ENCODE peak calls at places on chromosome 15, in four cellular contexts. One of them, this sample, is unnamed.

GRCh38 chr15:49239105-49239504 is 69.1 kb downstream of the GALK2 start:
- DNase-seq in CD8-positive, alpha-beta T cell: no peak
- DNase-seq in HFFc6: no peak
- DNase-seq in mesothelial cell of epicardium: no peak
- DNase-seq in this sample: no peak

GRCh38 chr15:66934315-66934930 is 131.0 kb upstream of the SMAD3 start:
- DNase-seq in CD8-positive, alpha-beta T cell: no peak
- DNase-seq in mesothelial cell of epicardium: no peak
- DNase-seq in HFFc6: no peak
- DNase-seq in this sample: peak; percentile 41

GRCh38 chr15:60407406-60407805 is 9.6 kb upstream of the ANXA2 start:
- DNase-seq in HFFc6: peak; percentile 83
- DNase-seq in CD8-positive, alpha-beta T cell: no peak
- DNase-seq in mesothelial cell of epicardium: no peak
- DNase-seq in this sample: no peak

GRCh38 chr15:71349736-71350515 is 234.7 kb downstream of the THSD4 start:
- DNase-seq in HFFc6: no peak
- DNase-seq in CD8-positive, alpha-beta T cell: no peak
- DNase-seq in mesothelial cell of epicardium: no peak
- DNase-seq in this sample: no peak

GRCh38 chr15:40815042-40815678 is 7.9 kb upstream of the DNAJC17 start:
- DNase-seq in mesothelial cell of epicardium: no peak
- DNase-seq in CD8-positive, alpha-beta T cell: no peak
- DNase-seq in HFFc6: no peak
- DNase-seq in this sample: no peak

GRCh38 chr15:89363770-89364169 is 29.1 kb upstream of the POLG start:
- DNase-seq in CD8-positive, alpha-beta T cell: no peak
- DNase-seq in mesothelial cell of epicardium: no peak
- DNase-seq in HFFc6: no peak
- DNase-seq in this sample: no peak

GRCh38 chr15:90142216-90143175 is 40.2 kb upstream of the IDH2 start:
- DNase-seq in CD8-positive, alpha-beta T cell: peak; percentile 56
- DNase-seq in mesothelial cell of epicardium: no peak
- DNase-seq in HFFc6: no peak
- DNase-seq in this sample: no peak

GRCh38 chr15:42921049-42921731 is 612 bp upstream of the TTBK2 start:
- DNase-seq in CD8-positive, alpha-beta T cell: peak; percentile 38
- DNase-seq in HFFc6: no peak
- DNase-seq in mesothelial cell of epicardium: no peak
- DNase-seq in this sample: no peak

GRCh38 chr15:89198196-89198595 is 23.2 kb downstream of the RLBP1 start:
- DNase-seq in mesothelial cell of epicardium: no peak
- DNase-seq in HFFc6: no peak
- DNase-seq in CD8-positive, alpha-beta T cell: no peak
- DNase-seq in this sample: no peak

GRCh38 chr15:33699691-33700447 is 268.4 kb upstream of the CHRM5 start:
- DNase-seq in mesothelial cell of epicardium: no peak
- DNase-seq in HFFc6: peak; percentile 35
- DNase-seq in CD8-positive, alpha-beta T cell: no peak
- DNase-seq in this sample: no peak

GRCh38 chr15:70427120-70427519 is 329.4 kb upstream of the TLE3 start:
- DNase-seq in HFFc6: no peak
- DNase-seq in CD8-positive, alpha-beta T cell: no peak
- DNase-seq in mesothelial cell of epicardium: no peak
- DNase-seq in this sample: no peak

GRCh38 chr15:70375006-70375409 is 277.3 kb upstream of the TLE3 start:
- DNase-seq in CD8-positive, alpha-beta T cell: no peak
- DNase-seq in HFFc6: peak; percentile 32
- DNase-seq in mesothelial cell of epicardium: peak; percentile 48
- DNase-seq in this sample: peak; percentile 73

GRCh38 chr15:68408971-68409370 is 23.0 kb downstream of the ITGA11 start:
- DNase-seq in CD8-positive, alpha-beta T cell: no peak
- DNase-seq in mesothelial cell of epicardium: peak; percentile 30
- DNase-seq in HFFc6: no peak
- DNase-seq in this sample: peak; percentile 32

GRCh38 chr15:101159096-101159935 is 92.5 kb downstream of the CHSY1 start:
- DNase-seq in mesothelial cell of epicardium: no peak
- DNase-seq in CD8-positive, alpha-beta T cell: no peak
- DNase-seq in HFFc6: no peak
- DNase-seq in this sample: no peak

GRCh38 chr15:99895189-99895955 is 162.1 kb upstream of the LYSMD4 start:
- DNase-seq in mesothelial cell of epicardium: no peak
- DNase-seq in CD8-positive, alpha-beta T cell: no peak
- DNase-seq in HFFc6: no peak
- DNase-seq in this sample: no peak

GRCh38 chr15:97545799-97546198 is 414.7 kb upstream of the ARRDC4 start:
- DNase-seq in CD8-positive, alpha-beta T cell: no peak
- DNase-seq in HFFc6: no peak
- DNase-seq in mesothelial cell of epicardium: no peak
- DNase-seq in this sample: no peak

GRCh38 chr15:66053991-66054390 is 184.7 kb downstream of the RAB11A start:
- DNase-seq in mesothelial cell of epicardium: no peak
- DNase-seq in CD8-positive, alpha-beta T cell: no peak
- DNase-seq in HFFc6: no peak
- DNase-seq in this sample: no peak

GRCh38 chr15:69648775-69649735 is 196.4 kb downstream of the RPLP1 start:
- DNase-seq in CD8-positive, alpha-beta T cell: no peak
- DNase-seq in mesothelial cell of epicardium: peak; percentile 43
- DNase-seq in HFFc6: no peak
- DNase-seq in this sample: no peak

GRCh38 chr15:78044407-78045155 is 32.9 kb downstream of the TBC1D2B start:
- DNase-seq in HFFc6: peak; percentile 48
- DNase-seq in mesothelial cell of epicardium: no peak
- DNase-seq in CD8-positive, alpha-beta T cell: no peak
- DNase-seq in this sample: no peak

GRCh38 chr15:83977992-83978391 is 257.6 kb upstream of the GOLGA6L4 start:
- DNase-seq in CD8-positive, alpha-beta T cell: no peak
- DNase-seq in HFFc6: no peak
- DNase-seq in mesothelial cell of epicardium: no peak
- DNase-seq in this sample: no peak

GRCh38 chr15:83971967-83972366 is 263.6 kb upstream of the GOLGA6L4 start:
- DNase-seq in HFFc6: no peak
- DNase-seq in mesothelial cell of epicardium: no peak
- DNase-seq in CD8-positive, alpha-beta T cell: no peak
- DNase-seq in this sample: no peak

GRCh38 chr15:83970290-83970890 is 265.2 kb upstream of the GOLGA6L4 start:
- DNase-seq in mesothelial cell of epicardium: no peak
- DNase-seq in HFFc6: no peak
- DNase-seq in CD8-positive, alpha-beta T cell: no peak
- DNase-seq in this sample: no peak

GRCh38 chr15:83978588-83978987 is 257.0 kb upstream of the GOLGA6L4 start:
- DNase-seq in HFFc6: no peak
- DNase-seq in CD8-positive, alpha-beta T cell: no peak
- DNase-seq in mesothelial cell of epicardium: no peak
- DNase-seq in this sample: no peak

DNA sequence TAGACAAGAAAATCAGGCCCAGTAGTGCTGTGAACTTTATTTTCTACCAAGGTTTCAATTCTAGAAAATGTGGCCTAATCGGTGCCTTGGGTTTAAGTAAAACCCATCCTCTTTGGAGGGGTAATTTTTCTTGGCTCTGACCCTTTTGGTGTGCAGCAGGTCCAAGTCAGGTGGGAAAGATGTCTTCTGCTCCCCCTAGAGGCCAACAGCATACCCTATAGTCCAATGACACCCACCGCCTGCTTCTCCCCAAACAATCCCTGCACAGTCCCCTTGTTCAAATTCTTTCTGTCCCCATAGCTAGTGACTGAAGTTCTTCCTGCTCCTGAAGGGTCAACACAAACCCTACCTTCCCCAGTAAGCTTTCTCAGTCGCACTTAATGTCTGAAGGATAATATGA is 261.8 kb upstream of the GOLGA6L4 start:
- DNase-seq in mesothelial cell of epicardium: no peak
- DNase-seq in CD8-positive, alpha-beta T cell: no peak
- DNase-seq in HFFc6: no peak
- DNase-seq in this sample: no peak
- TF ChIP-seq CTCF in mesothelial cell of epicardium: no peak
- TF ChIP-seq CTCF in CD8-positive, alpha-beta T cell: no peak
- TF ChIP-seq CTCF in HFFc6: no peak
- TF ChIP-seq CTCF in this sample: peak; percentile 27

DNA sequence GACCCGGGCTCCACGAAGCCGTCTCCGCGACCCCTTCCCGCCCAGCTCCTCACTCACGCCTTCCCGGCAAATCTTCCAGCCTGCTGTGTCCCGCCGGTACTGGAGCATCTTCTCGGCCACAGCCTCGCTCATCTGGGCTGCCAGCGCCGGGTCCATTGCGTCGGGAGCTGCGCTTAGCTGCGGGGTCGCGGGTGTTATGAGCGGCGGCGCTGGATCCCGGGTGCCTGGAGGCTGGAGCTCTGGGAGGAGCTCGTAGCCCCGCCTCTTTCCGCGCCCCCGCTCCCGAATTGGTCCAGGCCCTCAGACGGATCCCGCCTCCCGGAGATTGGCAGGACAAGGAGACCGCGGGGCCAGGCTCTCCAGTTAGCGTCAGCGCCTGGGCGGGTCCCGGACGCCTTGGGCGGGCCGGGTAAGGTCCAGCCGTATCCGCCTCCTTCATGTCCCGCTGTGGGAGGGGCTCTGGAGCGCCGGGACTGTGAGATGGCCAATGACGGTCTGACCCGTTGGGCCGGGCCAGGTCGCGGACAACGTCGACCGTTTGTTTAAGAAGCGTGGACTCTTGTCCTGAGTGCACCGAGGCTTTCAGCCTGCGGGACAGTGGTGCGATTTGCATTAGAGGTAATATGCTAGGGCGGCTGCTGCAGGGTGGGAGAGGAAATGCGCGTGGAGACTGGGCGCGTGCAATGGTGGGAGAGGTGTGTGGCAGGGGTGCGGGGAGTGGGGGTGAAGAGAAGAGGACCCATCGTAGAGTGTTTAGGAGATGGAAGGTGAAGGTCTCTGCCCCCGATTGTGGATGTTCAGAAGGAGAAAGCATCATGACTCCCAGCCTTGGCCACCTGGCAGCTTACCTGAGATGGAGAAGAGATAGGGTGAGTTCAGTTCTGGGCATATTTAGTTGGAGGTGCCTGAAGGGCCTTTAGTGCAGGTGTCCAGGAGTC is at the start of gene STARD5:
- DNase-seq in CD8-positive, alpha-beta T cell: peak; percentile 97
- DNase-seq in mesothelial cell of epicardium: peak; percentile 97
- DNase-seq in HFFc6: peak; percentile 97
- DNase-seq in this sample: peak; percentile 100
- TF ChIP-seq CTCF in CD8-positive, alpha-beta T cell: no peak
- TF ChIP-seq CTCF in mesothelial cell of epicardium: no peak
- TF ChIP-seq CTCF in HFFc6: no peak
- TF ChIP-seq CTCF in this sample: no peak

GRCh38 chr15:52790941-52791751 is 1.0 kb upstream of the ONECUT1 start:
- DNase-seq in HFFc6: no peak
- DNase-seq in CD8-positive, alpha-beta T cell: no peak
- DNase-seq in mesothelial cell of epicardium: no peak
- DNase-seq in this sample: no peak
- TF ChIP-seq CTCF in HFFc6: peak; percentile 40
- TF ChIP-seq CTCF in CD8-positive, alpha-beta T cell: no peak
- TF ChIP-seq CTCF in mesothelial cell of epicardium: no peak
- TF ChIP-seq CTCF in this sample: peak; percentile 5

GRCh38 chr15:37133619-37134018 is 33.3 kb upstream of the MEIS2 start:
- DNase-seq in mesothelial cell of epicardium: no peak
- DNase-seq in HFFc6: peak; percentile 30
- DNase-seq in CD8-positive, alpha-beta T cell: no peak
- DNase-seq in this sample: no peak
- TF ChIP-seq CTCF in mesothelial cell of epicardium: no peak
- TF ChIP-seq CTCF in HFFc6: peak; percentile 72
- TF ChIP-seq CTCF in CD8-positive, alpha-beta T cell: no peak
- TF ChIP-seq CTCF in this sample: peak; percentile 31

DNA sequence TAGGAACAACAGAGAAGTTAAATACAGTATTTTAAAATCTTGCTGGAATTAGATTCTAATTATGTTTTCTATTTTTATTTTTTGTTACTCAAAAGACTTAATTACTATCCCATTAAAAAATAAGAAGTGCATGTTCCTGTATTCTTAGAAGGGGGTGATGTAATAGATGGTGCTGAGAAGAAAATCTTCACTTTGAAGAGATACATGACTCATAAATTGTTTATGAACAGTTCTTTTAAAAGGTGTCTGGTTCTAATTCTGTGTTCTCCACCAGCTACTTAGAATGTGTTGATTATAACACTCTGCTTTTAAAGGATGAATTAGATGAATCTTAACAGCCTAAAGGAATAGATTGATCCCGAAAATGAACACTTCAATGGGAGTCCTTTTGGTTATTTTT is 8.2 kb downstream of the RCN2 start:
- DNase-seq in mesothelial cell of epicardium: no peak
- DNase-seq in CD8-positive, alpha-beta T cell: no peak
- DNase-seq in HFFc6: no peak
- DNase-seq in this sample: no peak
- TF ChIP-seq CTCF in mesothelial cell of epicardium: no peak
- TF ChIP-seq CTCF in CD8-positive, alpha-beta T cell: no peak
- TF ChIP-seq CTCF in HFFc6: no peak
- TF ChIP-seq CTCF in this sample: no peak

DNA sequence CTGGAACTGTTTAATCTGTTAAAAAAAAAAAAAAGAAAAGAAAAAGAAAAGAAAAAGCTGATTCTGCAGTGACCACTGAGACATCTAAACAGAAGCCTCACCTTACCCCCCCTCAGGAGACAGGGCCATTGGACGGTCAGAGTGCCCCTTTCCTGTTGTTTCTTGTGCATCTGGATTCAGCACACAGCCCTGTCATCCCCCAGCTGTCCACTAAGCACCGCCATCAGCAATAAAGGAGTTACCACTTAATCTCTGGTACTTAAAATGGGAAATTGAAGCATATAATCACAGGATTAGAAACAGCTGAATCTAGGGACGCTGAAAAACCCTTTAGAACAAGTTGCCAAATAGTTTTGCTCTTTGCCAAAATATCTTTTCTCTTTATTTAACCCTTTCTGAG is 62.5 kb downstream of the TRIM69 start:
- DNase-seq in HFFc6: no peak
- DNase-seq in CD8-positive, alpha-beta T cell: no peak
- DNase-seq in mesothelial cell of epicardium: no peak
- DNase-seq in this sample: no peak
- TF ChIP-seq CTCF in HFFc6: peak; percentile 41
- TF ChIP-seq CTCF in CD8-positive, alpha-beta T cell: no peak
- TF ChIP-seq CTCF in mesothelial cell of epicardium: no peak
- TF ChIP-seq CTCF in this sample: peak; percentile 30

GRCh38 chr15:61701455-61701854 is 358.8 kb downstream of the VPS13C start:
- DNase-seq in CD8-positive, alpha-beta T cell: no peak
- DNase-seq in mesothelial cell of epicardium: no peak
- DNase-seq in HFFc6: no peak
- DNase-seq in this sample: no peak

GRCh38 chr15:61697796-61698195 is 362.5 kb downstream of the VPS13C start:
- DNase-seq in HFFc6: no peak
- DNase-seq in CD8-positive, alpha-beta T cell: no peak
- DNase-seq in mesothelial cell of epicardium: no peak
- DNase-seq in this sample: no peak

GRCh38 chr15:61700803-61701202 is 359.4 kb downstream of the VPS13C start:
- DNase-seq in HFFc6: no peak
- DNase-seq in CD8-positive, alpha-beta T cell: no peak
- DNase-seq in mesothelial cell of epicardium: no peak
- DNase-seq in this sample: no peak

GRCh38 chr15:61702224-61703120 is 357.8 kb downstream of the VPS13C start:
- DNase-seq in CD8-positive, alpha-beta T cell: no peak
- DNase-seq in mesothelial cell of epicardium: no peak
- DNase-seq in HFFc6: no peak
- DNase-seq in this sample: no peak
- TF ChIP-seq CTCF in CD8-positive, alpha-beta T cell: no peak
- TF ChIP-seq CTCF in mesothelial cell of epicardium: no peak
- TF ChIP-seq CTCF in HFFc6: no peak
- TF ChIP-seq CTCF in this sample: no peak

GRCh38 chr15:92411256-92411655 is 17.6 kb downstream of the ST8SIA2 start:
- DNase-seq in HFFc6: no peak
- DNase-seq in mesothelial cell of epicardium: no peak
- DNase-seq in CD8-positive, alpha-beta T cell: no peak
- DNase-seq in this sample: no peak
- TF ChIP-seq CTCF in HFFc6: no peak
- TF ChIP-seq CTCF in mesothelial cell of epicardium: no peak
- TF ChIP-seq CTCF in CD8-positive, alpha-beta T cell: no peak
- TF ChIP-seq CTCF in this sample: no peak

GRCh38 chr15:39376371-39376909 is 204.4 kb upstream of the THBS1 start:
- DNase-seq in CD8-positive, alpha-beta T cell: no peak
- DNase-seq in mesothelial cell of epicardium: no peak
- DNase-seq in HFFc6: no peak
- DNase-seq in this sample: no peak
- TF ChIP-seq CTCF in CD8-positive, alpha-beta T cell: no peak
- TF ChIP-seq CTCF in mesothelial cell of epicardium: no peak
- TF ChIP-seq CTCF in HFFc6: no peak
- TF ChIP-seq CTCF in this sample: no peak